ENCODE peak calls at places on chromosomes 1 and 21, in ten cellular contexts. J, E, G, H, K, A, L, D, Z and M are unnamed samples.

GRCh38 chr1:231161711-231162299 is at the start of gene TRIM67:
- ATAC-seq in J (no peak), E (no peak), G (peak), H (peak), K (no peak), A (peak), L (peak), D (peak), Z (peak), M (no peak)

GRCh38 chr1:44249543-44249942 is 36.3 kb downstream of the DMAP1 start:
- ATAC-seq in J (no peak), E (no peak), G (no peak), H (no peak), K (no peak), A (no peak), L (no peak), D (no peak), Z (no peak), M (no peak)

GRCh38 chr1:44327679-44328491 is 27.2 kb downstream of the ERI3 start:
- ATAC-seq in J (no peak), E (no peak), G (peak), H (no peak), K (peak), A (peak), L (peak), D (peak), Z (peak), M (no peak)

GRCh38 chr1:30106125-30106524 is 617.3 kb downstream of the MATN1 start:
- ATAC-seq in J (no peak), E (no peak), G (no peak), H (no peak), K (no peak), A (peak), L (no peak), D (peak), Z (peak), M (no peak)

GRCh38 chr1:145878724-145879123 is 6.9 kb downstream of the ANKRD35 start:
- ATAC-seq in J (no peak), E (no peak), G (no peak), H (no peak), K (no peak), A (peak), L (no peak), D (peak), Z (no peak), M (no peak)

GRCh38 chr21:43734830-43735229 is 15.9 kb downstream of the PDXK start:
- ATAC-seq in J (no peak), E (no peak), G (no peak), H (no peak), K (no peak), A (no peak), L (peak), D (peak), Z (peak), M (no peak)

GRCh38 chr1:8397511-8397910 is 79.6 kb downstream of the SLC45A1 start:
- ATAC-seq in J (peak), E (peak), G (peak), H (peak), K (no peak), A (peak), L (no peak), D (peak), Z (peak), M (peak)

GRCh38 chr21:31409849-31410762 is 66.0 kb upstream of the TIAM1 start:
- ATAC-seq in J (peak), E (no peak), G (peak), H (peak), K (no peak), A (no peak), L (peak), D (peak), Z (peak), M (no peak)

GRCh38 chr1:76219589-76219914 is 145.0 kb downstream of the ST6GALNAC3 start:
- ATAC-seq in J (no peak), E (no peak), G (no peak), H (peak), K (no peak), A (no peak), L (no peak), D (no peak), Z (no peak), M (no peak)

GRCh38 chr1:24952413-24952841 is 22.4 kb upstream of the RUNX3 start:
- ATAC-seq in J (no peak), E (peak), G (no peak), H (peak), K (no peak), A (no peak), L (no peak), D (no peak), Z (no peak), M (peak)

GRCh38 chr1:165851034-165851658 is 23.7 kb downstream of the UCK2 start:
- ATAC-seq in J (peak), E (peak), G (no peak), H (peak), K (no peak), A (no peak), L (no peak), D (no peak), Z (peak), M (peak)

GRCh38 chr1:174217787-174218574 is 58.7 kb downstream of the RABGAP1L start:
- ATAC-seq in J (peak), E (peak), G (no peak), H (peak), K (no peak), A (peak), L (no peak), D (peak), Z (peak), M (no peak)

GRCh38 chr1:29171089-29171488 is 10.6 kb downstream of the SRSF4 start:
- ATAC-seq in J (no peak), E (peak), G (no peak), H (no peak), K (no peak), A (no peak), L (no peak), D (no peak), Z (no peak), M (no peak)

GRCh38 chr1:234970731-234971476 is 157.7 kb downstream of the TOMM20 start:
- ATAC-seq in J (peak), E (peak), G (peak), H (peak), K (peak), A (no peak), L (peak), D (peak), Z (peak), M (peak)

GRCh38 chr21:46159841-46160562 is 4.6 kb upstream of the FTCD start:
- ATAC-seq in J (no peak), E (no peak), G (no peak), H (peak), K (no peak), A (peak), L (no peak), D (no peak), Z (no peak), M (no peak)

GRCh38 chr1:234618726-234619049 is 8.7 kb upstream of the IRF2BP2 start:
- ATAC-seq in J (no peak), E (no peak), G (no peak), H (no peak), K (peak), A (no peak), L (no peak), D (peak), Z (no peak), M (no peak)

GRCh38 chr1:37533317-37534093 is 18.9 kb upstream of the MEAF6 start:
- ATAC-seq in J (no peak), E (no peak), G (no peak), H (no peak), K (no peak), A (no peak), L (no peak), D (no peak), Z (no peak), M (no peak)

GRCh38 chr1:32138965-32139364 is 31.1 kb downstream of the KPNA6 start:
- ATAC-seq in J (no peak), E (no peak), G (no peak), H (no peak), K (no peak), A (peak), L (no peak), D (no peak), Z (no peak), M (no peak)